ENCODE peak calls at places on chromosome 13, in seven cellular contexts. A, Q, H, X, W, Y and B are unnamed samples.

GRCh38 chr13:41139296-41139966 is 6.8 kb upstream of the KBTBD6 start:
- DNase-seq in Y (no peak), A (peak), X (no peak), Q (no peak), W (no peak), H (no peak), B (no peak)

GRCh38 chr13:77207943-77208342 is 119.0 kb downstream of the MYCBP2 start:
- DNase-seq in X (no peak), Q (no peak), W (no peak), H (no peak), Y (no peak), A (peak), B (no peak)

GRCh38 chr13:64556391-64556790 is 2673.7 kb downstream of the PCDH9 start:
- DNase-seq in A (peak), H (no peak), X (no peak), Y (no peak), W (no peak), Q (no peak), B (no peak)

GRCh38 chr13:99215466-99215865 is 14.8 kb downstream of the UBAC2 start:
- DNase-seq in W (no peak), X (no peak), Y (no peak), Q (no peak), H (no peak), A (no peak), B (no peak)

GRCh38 chr13:65677906-65678305 is 1552.2 kb downstream of the PCDH9 start:
- DNase-seq in Q (no peak), A (peak), H (no peak), W (no peak), Y (no peak), X (peak), B (no peak)

GRCh38 chr13:108586826-108587225 is 42.6 kb upstream of the MYO16 start:
- DNase-seq in Y (no peak), A (no peak), Q (no peak), X (no peak), H (no peak), W (no peak), B (no peak)

GRCh38 chr13:20197361-20197834 is 4.7 kb upstream of the GJB2 start:
- DNase-seq in X (peak), W (no peak), H (peak), A (peak), Y (no peak), Q (peak), B (peak)

GRCh38 chr13:47908200-47908902 is 92.7 kb downstream of the SUCLA2 start:
- DNase-seq in H (no peak), X (no peak), Q (peak), Y (no peak), W (no peak), A (peak), B (no peak)

GRCh38 chr13:42266464-42266863 is 5.5 kb upstream of the AKAP11 start:
- DNase-seq in H (no peak), A (peak), Y (no peak), Q (no peak), W (no peak), X (no peak), B (no peak)

GRCh38 chr13:62309904-62310303 is 894.3 kb upstream of the PCDH20 start:
- DNase-seq in W (no peak), H (no peak), X (no peak), Y (no peak), A (no peak), Q (no peak), B (no peak)

GRCh38 chr13:109145631-109146030 is 516.2 kb downstream of the MYO16 start:
- DNase-seq in X (peak), H (peak), W (no peak), A (peak), Y (no peak), Q (peak), B (peak)

GRCh38 chr13:99495478-99496321 is 5.6 kb upstream of the TM9SF2 start:
- DNase-seq in Q (peak), X (no peak), W (no peak), H (no peak), A (no peak), Y (no peak), B (no peak)

GRCh38 chr13:75365724-75366173 is 116.2 kb downstream of the TBC1D4 start:
- DNase-seq in H (peak), X (peak), A (peak), Q (no peak), Y (no peak), W (peak), B (no peak)

GRCh38 chr13:109275848-109276247 is 510.5 kb downstream of the IRS2 start:
- DNase-seq in W (no peak), H (peak), X (no peak), Q (no peak), Y (no peak), A (no peak), B (peak)

GRCh38 chr13:98961204-98962105 is 16.4 kb downstream of the DOCK9 start:
- DNase-seq in W (no peak), Q (no peak), Y (no peak), A (no peak), X (no peak), H (no peak), B (no peak)

GRCh38 chr13:98796798-98797197 is 44.3 kb upstream of the SLC15A1 start:
- DNase-seq in Y (peak), W (no peak), A (no peak), Q (no peak), X (no peak), H (no peak), B (peak)

GRCh38 chr13:37905736-37906135 is 36.2 kb upstream of the TRPC4 start:
- DNase-seq in Q (no peak), A (no peak), W (no peak), X (no peak), H (no peak), Y (no peak), B (no peak)

GRCh38 chr13:45811891-45812583 is 39.5 kb downstream of the SIAH3 start:
- DNase-seq in H (no peak), Q (no peak), Y (no peak), X (no peak), W (no peak), A (no peak), B (no peak)

GRCh38 chr13:38685974-38686571 is 804 bp upstream of the FREM2 start:
- DNase-seq in H (peak), Q (no peak), Y (no peak), A (no peak), X (no peak), W (no peak), B (no peak)

GRCh38 chr13:108322206-108322824 is 52.8 kb downstream of the TNFSF13B start:
- DNase-seq in W (peak), A (peak), Y (no peak), X (peak), Q (peak), H (peak), B (peak)

GRCh38 chr13:65940720-65941119 is 1289.4 kb downstream of the PCDH9 start:
- DNase-seq in X (no peak), Q (no peak), Y (no peak), A (no peak), W (no peak), H (no peak), B (no peak)

GRCh38 chr13:42969558-42970172 is 22.4 kb downstream of the EPSTI1 start:
- DNase-seq in X (peak), A (peak), H (peak), Q (peak), W (no peak), Y (peak), B (peak)

GRCh38 chr13:20519887-20520286 is 5.8 kb downstream of the CRYL1 start:
- DNase-seq in A (no peak), Q (no peak), H (no peak), Y (no peak), X (no peak), W (no peak), B (no peak)

GRCh38 chr13:39816936-39817335 is 161.5 kb downstream of the COG6 start:
- DNase-seq in Q (no peak), H (no peak), A (no peak), X (no peak), W (no peak), Y (no peak), B (no peak)

GRCh38 chr13:60268203-60268555 is 104.5 kb upstream of the DIAPH3 start:
- DNase-seq in W (no peak), Y (no peak), H (no peak), X (no peak), Q (no peak), A (no peak), B (no peak)

GRCh38 chr13:52846567-52847321 is 1.7 kb downstream of the PCDH8 start:
- DNase-seq in Y (peak), A (peak), X (no peak), Q (no peak), W (no peak), H (no peak), B (no peak)

GRCh38 chr13:101209206-101209893 is 207.0 kb downstream of the NALCN start:
- DNase-seq in A (no peak), Y (no peak), W (no peak), Q (no peak), X (no peak), H (no peak), B (no peak)

GRCh38 chr13:97366172-97366688 is 67.7 kb upstream of the RAP2A start:
- DNase-seq in X (no peak), W (no peak), Q (no peak), Y (no peak), A (no peak), H (peak), B (no peak)

GRCh38 chr13:97258801-97259200 is 36.7 kb downstream of the MBNL2 start:
- DNase-seq in Y (peak), X (no peak), Q (no peak), H (no peak), W (no peak), A (peak), B (no peak)

GRCh38 chr13:44191504-44192171 is 182.0 kb upstream of the SERP2 start:
- DNase-seq in X (peak), Q (peak), Y (no peak), H (peak), A (peak), W (no peak), B (peak)
- TF ChIP-seq CEBPB in X (peak), Q (peak), Y (peak), H (peak), A (peak), W (no peak), B (peak)

DNA sequence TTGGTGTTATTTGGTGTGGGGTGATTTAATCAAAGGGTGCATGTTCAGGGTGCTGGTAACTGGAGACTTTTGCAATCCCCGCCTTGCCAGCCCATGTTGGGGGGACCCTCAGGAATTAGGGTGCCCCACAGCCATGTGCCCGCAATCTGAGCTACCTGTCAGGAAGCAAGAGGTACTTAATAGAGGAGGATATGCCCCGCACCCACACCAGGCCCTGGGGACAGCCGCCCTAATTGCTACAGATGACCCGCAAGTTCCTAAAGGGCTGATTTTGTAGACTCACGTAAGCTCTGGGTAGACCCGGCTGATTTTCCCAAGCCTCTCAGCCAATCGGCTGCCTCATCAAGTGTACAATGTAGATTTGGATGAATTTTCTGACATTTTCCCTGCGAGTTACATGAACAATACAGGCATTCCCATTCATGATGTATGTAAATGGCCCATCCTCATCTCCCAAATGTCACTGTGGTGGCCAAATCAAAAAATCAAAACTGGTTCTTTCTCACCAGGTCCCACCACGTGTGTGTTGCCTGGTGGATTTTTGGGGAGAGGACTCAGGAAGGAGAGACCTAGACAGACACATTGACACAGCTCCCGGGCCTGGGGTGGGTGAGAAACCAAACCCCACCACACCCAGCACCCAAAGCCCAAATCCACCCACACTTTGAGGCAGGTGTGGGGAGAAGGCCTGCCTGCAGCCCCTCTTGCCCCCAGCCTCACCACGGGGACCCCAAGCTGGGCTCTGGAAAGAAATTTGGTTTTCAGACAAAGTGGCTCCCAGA is 119.2 kb upstream of the SPACA7 start:
- DNase-seq in Y (no peak), W (no peak), H (no peak), A (no peak), X (no peak), Q (no peak), B (no peak)
- TF ChIP-seq CEBPB in Y (no peak), W (no peak), H (no peak), A (no peak), X (no peak), Q (no peak), B (no peak)

DNA sequence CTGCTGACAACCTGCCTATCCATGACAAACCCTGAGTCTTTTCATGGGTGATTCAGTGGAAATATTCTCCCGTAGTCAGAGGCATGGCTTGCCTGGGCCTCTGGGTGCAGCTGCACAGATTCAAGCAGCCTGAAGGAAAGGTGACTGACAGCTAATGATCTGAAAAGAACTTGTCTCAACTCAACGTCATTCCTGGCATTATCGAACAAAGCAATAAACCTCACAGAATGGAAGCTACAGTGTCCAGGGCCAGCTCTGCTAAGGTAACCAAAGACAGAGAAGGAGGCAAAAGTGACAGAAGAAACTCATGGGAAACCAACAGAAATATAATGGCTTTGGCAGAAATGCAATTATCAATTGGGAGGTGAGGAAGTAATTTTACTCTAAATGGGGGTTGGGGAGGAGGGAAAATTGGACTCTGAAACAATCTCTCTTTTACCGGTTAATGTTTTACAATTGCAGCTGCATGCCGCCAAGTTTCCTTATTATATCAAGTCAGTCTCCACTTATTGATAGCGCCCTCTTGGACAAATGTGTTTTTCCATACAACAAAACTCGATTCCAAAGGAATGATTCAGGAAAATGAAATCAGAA is 12.9 kb downstream of the STARD13 start:
- DNase-seq in Q (peak), H (no peak), Y (no peak), A (no peak), W (no peak), X (no peak), B (no peak)
- TF ChIP-seq CEBPB in Q (no peak), H (no peak), Y (no peak), A (no peak), W (no peak), X (no peak), B (no peak)

DNA sequence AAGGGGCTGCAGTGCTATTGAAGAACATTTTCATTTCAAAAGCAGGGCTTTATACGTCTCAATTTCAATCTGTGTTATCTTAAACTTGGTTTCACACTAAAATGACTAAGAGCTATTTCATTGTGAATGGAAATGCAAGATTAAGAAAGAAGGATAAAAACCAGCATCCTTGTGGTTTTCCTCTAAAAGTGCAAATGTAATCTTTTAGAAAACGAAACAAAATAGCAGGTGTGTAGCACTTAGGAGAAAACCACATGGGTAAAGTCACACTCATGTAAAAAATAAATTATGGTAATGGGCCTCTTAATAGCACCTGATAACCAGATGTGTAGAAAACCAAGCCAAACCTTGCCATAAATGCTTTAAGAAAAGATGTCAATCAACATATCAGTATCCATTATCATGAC is 397.8 kb downstream of the GPC6 start:
- DNase-seq in Q (no peak), Y (no peak), W (no peak), X (no peak), H (no peak), A (no peak), B (no peak)
- TF ChIP-seq CEBPB in Q (no peak), Y (no peak), W (no peak), X (no peak), H (no peak), A (no peak), B (no peak)

GRCh38 chr13:90205911-90206310 is 1141.6 kb upstream of the MIR17HG start:
- DNase-seq in A (no peak), H (no peak), X (no peak), Y (no peak), Q (no peak), W (no peak), B (no peak)
- TF ChIP-seq CEBPB in A (no peak), H (no peak), X (no peak), Y (no peak), Q (no peak), W (no peak), B (no peak)

GRCh38 chr13:31998131-31998530 is 33.4 kb upstream of the FRY start:
- DNase-seq in Q (no peak), H (no peak), W (no peak), A (no peak), X (no peak), Y (no peak), B (no peak)

GRCh38 chr13:31997641-31998040 is 33.9 kb upstream of the FRY start:
- DNase-seq in H (no peak), A (no peak), Y (no peak), W (no peak), X (no peak), Q (no peak), B (no peak)

GRCh38 chr13:31996611-31997010 is 35.0 kb upstream of the FRY start:
- DNase-seq in Q (no peak), Y (no peak), A (no peak), H (no peak), X (no peak), W (no peak), B (no peak)

GRCh38 chr13:32001769-32002168 is 29.8 kb upstream of the FRY start:
- DNase-seq in Y (no peak), Q (no peak), X (no peak), A (no peak), H (no peak), W (no peak), B (no peak)

DNA sequence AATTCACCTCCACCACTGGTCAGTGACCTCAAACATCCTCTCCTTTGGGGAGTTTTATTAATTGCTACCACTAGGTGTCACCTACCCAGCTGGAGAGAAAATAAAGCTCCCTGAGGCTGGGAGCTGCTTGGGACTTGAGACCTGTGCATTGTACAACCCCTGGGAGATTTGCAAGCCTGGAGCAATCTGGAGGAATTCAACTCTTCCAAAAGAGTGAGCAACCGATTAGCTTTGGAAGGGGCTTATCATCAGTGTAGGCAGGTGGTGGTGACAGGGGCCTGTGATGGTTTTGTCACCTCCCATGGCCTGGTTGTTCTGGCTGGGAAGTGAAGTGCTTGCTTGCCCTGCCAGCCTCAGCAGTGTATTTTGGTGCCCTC is 30.2 kb upstream of the FRY start:
- DNase-seq in H (peak), Q (peak), W (no peak), A (peak), X (peak), Y (no peak), B (peak)
- TF ChIP-seq CEBPB in H (no peak), Q (no peak), W (no peak), A (no peak), X (no peak), Y (no peak), B (no peak)

DNA sequence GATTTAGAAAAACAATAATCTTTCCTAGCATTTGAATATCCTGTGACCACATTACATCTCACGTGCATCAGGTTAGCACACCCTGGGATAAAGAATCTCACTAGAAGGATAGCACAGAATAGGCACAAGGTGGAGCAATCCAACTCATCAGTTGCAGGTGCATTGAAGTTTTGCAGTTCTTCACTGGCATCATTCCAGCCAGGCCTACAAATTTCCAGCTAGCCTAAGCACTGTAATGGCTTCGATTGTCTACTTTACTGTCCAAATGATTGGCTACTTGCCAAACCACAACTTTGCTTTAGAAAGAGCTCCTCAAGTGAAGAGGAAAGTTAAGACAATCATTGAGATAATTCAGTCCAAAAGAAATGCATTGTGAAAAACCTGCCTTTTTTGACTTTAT is 89.5 kb downstream of the SPRY2 start:
- DNase-seq in H (peak), X (no peak), A (peak), W (no peak), Y (no peak), Q (no peak), B (no peak)
- TF ChIP-seq CEBPB in H (no peak), X (no peak), A (no peak), W (no peak), Y (no peak), Q (no peak), B (no peak)

DNA sequence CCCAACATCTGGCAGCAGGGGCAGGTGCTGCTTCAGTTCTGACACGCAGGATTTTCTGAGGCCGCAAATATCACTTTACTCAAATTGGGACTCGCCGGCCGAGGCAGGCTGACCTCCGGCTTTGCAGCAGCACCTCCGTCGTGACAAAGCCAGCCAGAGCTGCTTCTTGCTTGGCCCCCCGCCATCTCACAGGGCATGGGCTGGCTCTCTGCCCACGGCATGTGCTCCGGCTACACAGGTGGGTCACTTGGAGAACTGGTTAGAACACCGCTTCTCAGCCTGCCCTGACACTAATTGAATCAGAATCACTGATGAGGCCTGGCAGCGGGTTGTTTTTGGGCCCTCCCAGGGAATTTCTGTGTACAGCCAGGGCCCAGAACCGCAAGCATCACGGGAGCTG is 112.3 kb downstream of the SLC7A1 start:
- DNase-seq in W (no peak), Q (no peak), A (no peak), X (no peak), Y (no peak), H (no peak), B (no peak)
- TF ChIP-seq CEBPB in W (no peak), Q (no peak), A (no peak), X (no peak), Y (no peak), H (no peak), B (no peak)

GRCh38 chr13:51728972-51729371 is 75.0 kb downstream of the DHRS12 start:
- DNase-seq in X (no peak), A (peak), Q (no peak), W (no peak), H (no peak), Y (no peak), B (no peak)
- TF ChIP-seq CEBPB in X (no peak), A (peak), Q (no peak), W (no peak), H (no peak), Y (no peak), B (no peak)